ENCODE peak calls at places on chromosome 9, in five cellular contexts. X, T, E, M and L are unnamed samples. For H3K4me1, the result is how much of the 10 kb centered on the place peaks cover.

GRCh38 chr9:15295761-15296405 is 11.1 kb downstream of the TTC39B start:
- DNase-seq in X (no peak), T (no peak), E (no peak), M (no peak), L (peak)

GRCh38 chr9:8718121-8718725 is 918.6 kb upstream of the DMAC1 start:
- DNase-seq in X (no peak), T (no peak), E (no peak), M (no peak), L (no peak)

GRCh38 chr9:99964336-99964735 is 57.9 kb downstream of the STX17 start:
- DNase-seq in X (no peak), T (no peak), E (no peak), M (no peak), L (no peak)

GRCh38 chr9:124197177-124198095 is 60.3 kb upstream of the NEK6 start:
- DNase-seq in X (no peak), T (peak), E (no peak), M (no peak), L (no peak)

GRCh38 chr9:127976943-127977871 is 3.6 kb downstream of the EEIG1 start:
- DNase-seq in X (no peak), T (no peak), E (no peak), M (no peak), L (no peak)

GRCh38 chr9:16458696-16459420 is 411.6 kb downstream of the BNC2 start:
- DNase-seq in X (no peak), T (no peak), E (no peak), M (no peak), L (no peak)

GRCh38 chr9:4985376-4986266 is 549 bp downstream of the JAK2 start:
- DNase-seq in X (peak), T (peak), E (no peak), M (no peak), L (peak)

GRCh38 chr9:128149951-128150593 is 819 bp downstream of the LCN2 start:
- DNase-seq in X (no peak), T (no peak), E (no peak), M (no peak), L (no peak)

GRCh38 chr9:5622019-5622418 is 6.9 kb upstream of the RIC1 start:
- DNase-seq in X (no peak), T (no peak), E (no peak), M (no peak), L (no peak)

GRCh38 chr9:33698267-33698666 is 97.1 kb upstream of the PRSS3 start:
- DNase-seq in X (no peak), T (no peak), E (no peak), M (no peak), L (no peak)

GRCh38 chr9:120936011-120936763 is 9.6 kb upstream of the TRAF1 start:
- DNase-seq in X (peak), T (peak), E (peak), M (peak), L (peak)

GRCh38 chr9:120937127-120937526 is 10.5 kb upstream of the TRAF1 start:
- DNase-seq in X (no peak), T (no peak), E (no peak), M (no peak), L (no peak)

GRCh38 chr9:120934271-120934670 is 7.7 kb upstream of the TRAF1 start:
- DNase-seq in X (no peak), T (no peak), E (no peak), M (no peak), L (no peak)

GRCh38 chr9:120936764-120937122 is 10.1 kb upstream of the TRAF1 start:
- DNase-seq in X (no peak), T (no peak), E (no peak), M (no peak), L (no peak)

GRCh38 chr9:120935383-120935857 is 8.8 kb upstream of the TRAF1 start:
- DNase-seq in X (no peak), T (peak), E (no peak), M (peak), L (no peak)
- H3K4me1 ChIP-seq in X (half or more), T (under half), E (half or more), M (under half), L (half or more)

GRCh38 chr9:107211331-107211730 is 71.7 kb upstream of the RAD23B start:
- DNase-seq in X (no peak), T (no peak), E (no peak), M (no peak), L (no peak)
- H3K4me1 ChIP-seq in X (under half), T (under half), E (under half), M (under half), L (under half)

GRCh38 chr9:111041902-111042301 is 3.6 kb upstream of the LPAR1 start:
- DNase-seq in X (no peak), T (no peak), E (no peak), M (no peak), L (no peak)
- H3K4me1 ChIP-seq in X (under half), T (under half), E (under half), M (under half), L (under half)

DNA sequence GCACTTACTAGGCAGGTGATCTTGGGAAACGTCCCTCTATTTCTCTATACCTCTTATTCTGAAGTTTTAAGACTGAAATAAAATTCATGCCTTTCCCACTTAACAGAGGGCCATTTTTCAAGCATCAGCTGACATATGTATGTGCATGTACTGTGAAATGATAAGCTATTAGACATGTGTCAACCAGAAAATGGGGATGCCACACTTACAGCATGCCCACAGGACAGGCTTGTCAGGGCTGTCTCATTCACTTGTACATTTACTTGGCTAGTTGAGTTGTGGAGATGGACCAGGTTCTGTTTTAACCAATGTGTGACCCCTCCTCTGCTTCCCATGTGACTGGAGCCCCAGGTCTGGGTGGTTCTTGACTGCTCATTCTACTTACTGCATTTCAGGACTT is 78.5 kb downstream of the C9orf152 start:
- DNase-seq in X (no peak), T (no peak), E (no peak), M (no peak), L (no peak)
- H3K4me1 ChIP-seq in X (under half), T (under half), E (under half), M (under half), L (under half)

GRCh38 chr9:95049761-95050160 is 267.7 kb downstream of the FANCC start:
- DNase-seq in X (no peak), T (no peak), E (no peak), M (no peak), L (no peak)

GRCh38 chr9:95044731-95045508 is 272.6 kb downstream of the FANCC start:
- DNase-seq in X (no peak), T (no peak), E (no peak), M (no peak), L (no peak)

GRCh38 chr9:95048225-95049087 is 269.1 kb downstream of the FANCC start:
- DNase-seq in X (peak), T (peak), E (peak), M (no peak), L (peak)

GRCh38 chr9:95045751-95046150 is 271.8 kb downstream of the FANCC start:
- DNase-seq in X (no peak), T (no peak), E (no peak), M (no peak), L (no peak)

DNA sequence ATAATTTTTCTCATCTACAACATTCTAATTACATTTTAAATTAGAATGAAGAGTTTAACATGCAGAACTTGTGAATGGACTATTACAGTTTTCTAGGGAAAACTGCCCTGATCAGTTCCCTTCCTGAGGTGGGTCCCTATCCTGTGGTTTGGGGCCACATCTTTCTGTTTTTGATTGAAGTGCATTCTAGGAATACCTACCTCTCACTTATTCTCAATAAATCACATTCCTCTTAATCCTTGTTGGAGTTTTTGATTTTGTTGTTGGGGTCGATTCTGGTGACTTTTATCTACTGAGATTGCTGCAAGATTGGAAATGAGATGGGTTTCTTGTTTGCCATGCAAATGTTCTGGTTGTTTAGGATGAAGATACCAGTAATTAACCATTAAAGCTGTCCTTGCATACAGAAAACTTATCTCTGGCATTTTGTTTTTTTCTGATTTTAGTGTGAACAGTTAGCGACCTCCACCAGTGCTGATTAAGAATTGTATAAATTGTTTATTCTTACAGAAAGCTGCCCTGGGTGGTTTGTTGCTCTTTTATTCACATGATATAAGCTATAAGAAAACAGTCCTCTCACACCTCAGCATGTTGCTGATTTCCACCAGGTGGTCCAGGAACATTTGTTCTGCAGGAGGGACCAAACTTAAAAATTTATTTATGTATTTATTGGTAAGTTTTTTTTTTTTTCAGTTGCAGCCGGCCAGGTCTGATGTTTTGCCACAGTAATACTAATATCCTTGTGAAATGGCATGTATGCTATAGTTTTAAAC is 269.9 kb downstream of the FANCC start:
- DNase-seq in X (no peak), T (no peak), E (no peak), M (no peak), L (no peak)
- H3K4me1 ChIP-seq in X (under half), T (under half), E (under half), M (under half), L (under half)